ENCODE peak calls at places on chromosomes 3 and 15, in four cellular contexts. T is HepG2, P is K562, U is HCT116. A is an unnamed sample.

GRCh38 chr15:62164500-62165028 is 521 bp downstream of the C2CD4B start:
- DNase-seq in P (no peak), T (no peak), U (no peak), A (no peak)

GRCh38 chr3:100833483-100833882 is 124.2 kb downstream of the TFG start:
- DNase-seq in U (no peak), P (no peak), T (peak), A (no peak)

GRCh38 chr3:169264711-169265110 is 398.8 kb downstream of the MECOM start:
- DNase-seq in U (no peak), P (no peak), T (no peak), A (no peak)

GRCh38 chr3:54171951-54172350 is 49.6 kb downstream of the CACNA2D3 start:
- DNase-seq in P (no peak), U (no peak), T (no peak), A (no peak)

GRCh38 chr3:105022813-105023212 is 343.9 kb upstream of the ALCAM start:
- DNase-seq in U (no peak), T (no peak), P (no peak), A (no peak)

GRCh38 chr3:13762931-13763330 is 116.9 kb downstream of the WNT7A start:
- DNase-seq in P (no peak), U (peak), T (no peak), A (no peak)

GRCh38 chr3:154758109-154758868 is 321.8 kb upstream of the MME start:
- DNase-seq in T (no peak), U (no peak), P (no peak), A (no peak)

GRCh38 chr15:50077655-50078054 is 41.4 kb downstream of the ATP8B4 start:
- DNase-seq in P (no peak), T (no peak), U (no peak), A (no peak)

GRCh38 chr15:63473999-63474809 is 30.2 kb upstream of the USP3 start:
- DNase-seq in P (no peak), T (peak), U (no peak), A (no peak)

GRCh38 chr3:131077904-131078303 is 51.2 kb downstream of the NEK11 start:
- DNase-seq in U (no peak), P (no peak), T (no peak), A (no peak)

GRCh38 chr3:187368765-187369450 is 723 bp downstream of the RTP4 start:
- DNase-seq in T (no peak), U (no peak), P (no peak), A (no peak)

GRCh38 chr3:72230774-72231379 is 445.9 kb upstream of the PROK2 start:
- DNase-seq in P (no peak), U (no peak), T (no peak), A (no peak)

GRCh38 chr3:148023994-148024393 is 614.8 kb downstream of the ZIC1 start:
- DNase-seq in T (no peak), P (no peak), U (no peak), A (no peak)

GRCh38 chr15:101288905-101289513 is 6.0 kb downstream of the SNRPA1 start:
- DNase-seq in T (peak), P (peak), U (peak), A (no peak)

GRCh38 chr3:69389520-69390248 is 3.8 kb upstream of the FRMD4B start:
- DNase-seq in P (no peak), T (no peak), U (no peak), A (no peak)

GRCh38 chr15:75201609-75202250 is at the start of gene C15orf39:
- DNase-seq in U (peak), T (peak), P (peak), A (no peak)

GRCh38 chr15:85925649-85926237 is 131.0 kb upstream of the KLHL25 start:
- DNase-seq in P (no peak), U (no peak), T (no peak), A (no peak)

GRCh38 chr3:11392689-11393114 is 120.5 kb downstream of the ATG7 start:
- DNase-seq in P (no peak), T (no peak), U (no peak), A (no peak)

GRCh38 chr3:43505351-43505750 is 116.5 kb downstream of the ANO10 start:
- DNase-seq in P (no peak), U (no peak), T (no peak), A (no peak)

GRCh38 chr3:134651347-134652041 is 672 bp upstream of the KY start:
- DNase-seq in P (no peak), U (no peak), T (no peak), A (no peak)

GRCh38 chr3:39146083-39146501 is 7.3 kb downstream of the CSRNP1 start:
- DNase-seq in P (no peak), U (no peak), T (no peak), A (no peak)

GRCh38 chr3:174884776-174885568 is 25.8 kb downstream of the NAALADL2 start:
- DNase-seq in T (no peak), P (no peak), U (no peak), A (no peak)

GRCh38 chr3:25293736-25294135 is 134.3 kb upstream of the RARB start:
- DNase-seq in P (no peak), T (no peak), U (no peak), A (no peak)

GRCh38 chr3:12663936-12664908 is at the start of gene RAF1:
- DNase-seq in T (peak), U (peak), P (peak), A (peak)

GRCh38 chr15:38354321-38354929 is 99.5 kb upstream of the FAM98B start:
- DNase-seq in T (peak), U (peak), P (peak), A (peak)

GRCh38 chr15:72790302-72790955 is 6.9 kb upstream of the ADPGK start:
- DNase-seq in P (no peak), T (no peak), U (no peak), A (no peak)

GRCh38 chr3:38608961-38609360 is 40.5 kb downstream of the SCN5A start:
- DNase-seq in P (no peak), U (no peak), T (no peak), A (no peak)

GRCh38 chr3:34534013-34534412 is 735.6 kb downstream of the PDCD6IP start:
- DNase-seq in U (no peak), P (no peak), T (no peak), A (no peak)

GRCh38 chr15:90660195-90660995 is 56.8 kb upstream of the BLM start:
- DNase-seq in P (peak), U (no peak), T (no peak), A (no peak)

GRCh38 chr15:58643996-58644395 is 105.5 kb downstream of the ADAM10 start:
- DNase-seq in P (no peak), T (no peak), U (no peak), A (no peak)

DNA sequence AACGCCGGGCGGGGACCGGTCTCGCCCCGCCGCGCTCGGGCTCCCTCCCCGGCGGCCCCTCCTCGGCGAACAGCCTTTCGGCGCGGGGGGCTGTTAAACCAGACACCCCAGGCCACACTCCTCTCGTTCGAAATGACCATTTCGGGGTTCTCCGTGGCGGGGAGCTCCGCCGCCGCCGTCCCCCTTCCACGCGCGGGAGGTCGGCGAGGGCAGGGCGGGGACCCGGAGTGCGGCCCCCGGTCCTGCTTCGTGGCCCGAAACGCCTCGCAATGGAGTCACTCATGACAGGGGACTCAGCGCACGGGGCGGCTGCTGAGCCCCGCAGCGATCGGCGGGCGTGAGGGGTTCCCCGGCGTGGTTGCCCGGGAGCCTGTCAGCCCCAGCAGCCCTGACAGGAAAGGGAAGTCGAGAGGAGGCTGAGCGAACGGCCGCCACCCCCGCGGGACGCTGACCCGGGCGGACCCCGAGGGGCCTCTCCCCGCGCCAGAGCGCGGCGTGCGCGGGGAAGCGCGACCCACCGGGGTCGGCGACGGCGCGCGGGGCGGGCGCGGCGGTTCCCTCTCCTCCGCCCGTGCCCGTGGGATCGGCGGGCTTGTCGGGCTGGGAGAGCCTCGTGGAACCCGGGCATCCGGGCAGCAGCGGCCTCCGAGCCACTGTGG is 497 bp upstream of the PIGZ start:
- DNase-seq in P (peak), U (no peak), T (no peak), A (no peak)
- TF ChIP-seq SIN3A in P (no peak), U (no peak), T (no peak), A (no peak)

DNA sequence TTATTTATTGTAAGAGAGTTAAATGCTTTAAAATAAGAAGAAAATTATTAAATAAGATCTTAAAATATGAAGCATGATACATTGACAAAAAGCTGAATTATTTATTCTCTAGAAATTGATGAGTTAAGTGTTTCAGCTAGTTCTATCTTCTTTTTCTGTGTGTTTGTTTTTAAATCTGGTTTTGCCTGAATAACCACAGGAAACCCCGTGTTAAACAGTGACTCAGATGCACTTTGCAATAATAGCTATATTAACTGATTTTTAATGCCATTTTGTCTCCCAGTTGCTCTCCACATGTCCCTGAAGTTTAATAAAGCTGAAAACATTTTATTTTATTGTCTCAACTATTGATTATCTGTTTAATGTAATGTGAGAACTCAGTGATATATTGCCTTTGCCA is 42.7 kb upstream of the ROBO1 start:
- DNase-seq in T (no peak), P (no peak), U (no peak), A (no peak)
- TF ChIP-seq TCF7L2 in T (no peak), P (no peak), U (no peak), A (no peak)

GRCh38 chr3:177141471-177141870 is 55.8 kb downstream of the TBL1XR1 start:
- DNase-seq in P (no peak), T (no peak), U (no peak), A (no peak)

GRCh38 chr3:177136715-177137114 is 60.6 kb downstream of the TBL1XR1 start:
- DNase-seq in T (no peak), U (no peak), P (no peak), A (no peak)

GRCh38 chr3:177135841-177136492 is 61.3 kb downstream of the TBL1XR1 start:
- DNase-seq in U (no peak), T (peak), P (no peak), A (no peak)

GRCh38 chr3:177134811-177135210 is 62.5 kb downstream of the TBL1XR1 start:
- DNase-seq in T (no peak), U (no peak), P (no peak), A (no peak)

DNA sequence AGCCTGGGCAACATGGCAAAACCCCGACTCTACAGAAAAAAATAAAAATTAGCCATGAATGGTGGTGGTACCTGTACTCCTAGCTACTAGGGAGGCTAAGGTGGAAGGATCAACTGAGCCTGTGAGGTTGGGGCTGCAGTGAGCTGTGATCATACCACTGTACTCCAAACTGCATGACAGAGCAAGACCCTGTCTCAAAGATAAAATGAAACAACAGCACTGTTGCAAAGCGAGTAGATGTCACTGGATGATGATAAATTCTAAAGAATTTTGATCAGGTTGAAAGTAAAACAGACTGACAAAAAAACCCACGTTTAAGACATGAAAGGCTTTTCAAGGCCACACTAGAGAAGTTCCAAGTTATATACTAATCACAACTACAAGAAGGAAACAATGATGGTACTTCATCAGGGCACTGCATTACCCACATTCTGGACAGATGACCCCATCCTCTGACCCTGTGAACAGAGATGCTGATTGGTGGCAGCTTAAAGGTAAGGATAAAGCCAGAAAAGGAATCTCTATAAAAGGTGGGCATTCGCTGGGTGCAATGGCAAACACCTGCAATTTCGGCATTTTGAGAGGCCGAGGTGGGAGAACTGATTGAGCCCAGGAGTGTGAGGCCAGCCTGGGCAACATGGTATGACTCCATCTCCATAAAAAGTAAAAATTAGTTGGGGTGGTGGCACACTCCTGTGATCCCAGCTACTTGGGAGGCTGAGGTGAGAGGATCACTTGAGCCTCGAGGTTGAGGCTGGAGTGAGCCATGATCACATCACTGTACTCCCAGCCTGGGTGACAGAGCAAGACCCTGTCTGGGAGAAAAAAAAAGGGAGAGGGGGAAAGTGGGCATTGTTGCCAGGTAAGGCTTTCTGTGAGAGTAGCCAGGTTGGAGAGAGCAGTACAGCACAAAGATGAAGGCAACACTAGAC is 59.2 kb downstream of the TBL1XR1 start:
- DNase-seq in P (no peak), U (no peak), T (no peak), A (no peak)
- TF ChIP-seq SIN3A in P (no peak), U (no peak), T (no peak), A (no peak)

GRCh38 chr3:181629029-181629428 is 82.7 kb upstream of the SOX2 start:
- DNase-seq in U (no peak), T (no peak), P (no peak), A (no peak)
- TF ChIP-seq TCF7L2 in U (no peak), T (no peak), P (no peak), A (no peak)

DNA sequence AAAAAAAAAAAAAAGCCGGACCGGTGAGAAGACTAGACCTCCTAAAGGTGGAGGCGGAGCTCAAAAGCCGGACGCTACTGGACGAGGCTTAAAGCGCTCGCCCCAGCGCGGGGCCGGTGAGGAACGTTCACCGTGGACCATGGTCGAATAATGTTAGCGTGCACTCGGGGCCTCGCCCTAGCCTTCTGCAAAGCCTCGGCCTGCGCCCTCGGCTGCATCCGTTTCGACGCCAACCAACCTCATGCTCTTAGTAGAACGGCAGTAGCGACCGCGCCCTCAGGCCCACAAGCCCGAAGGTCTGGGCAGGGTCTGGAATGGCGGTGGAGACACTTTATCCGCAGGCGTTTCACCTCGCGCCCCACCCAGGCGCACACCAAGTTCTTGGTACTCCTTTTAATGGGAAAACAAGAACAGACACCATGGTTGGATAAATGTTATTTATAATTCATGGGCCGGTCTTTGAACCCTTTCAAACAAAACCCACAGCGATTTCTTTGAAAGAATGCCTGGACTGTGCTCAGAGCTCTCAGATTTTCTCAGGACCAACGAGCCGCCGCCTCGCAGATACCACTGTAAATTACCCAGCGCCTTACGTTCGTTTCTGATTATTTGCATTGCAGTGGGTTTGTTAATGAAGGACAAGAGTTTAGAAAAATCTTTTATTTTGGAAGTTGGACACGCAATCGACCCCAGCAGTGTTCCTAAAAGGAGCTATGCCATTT is 1.3 kb upstream of the ISL2 start:
- DNase-seq in T (no peak), P (no peak), U (no peak), A (no peak)
- TF ChIP-seq SIN3A in T (no peak), P (no peak), U (no peak), A (no peak)

GRCh38 chr15:67042490-67043181 is 22.8 kb upstream of the SMAD3 start:
- DNase-seq in U (no peak), T (no peak), P (no peak), A (no peak)

GRCh38 chr15:67040277-67040676 is 25.1 kb upstream of the SMAD3 start:
- DNase-seq in T (no peak), P (no peak), U (no peak), A (no peak)

GRCh38 chr15:67047149-67047661 is 18.2 kb upstream of the SMAD3 start:
- DNase-seq in T (no peak), P (no peak), U (no peak), A (no peak)

GRCh38 chr15:67048281-67049279 is 16.8 kb upstream of the SMAD3 start:
- DNase-seq in T (peak), U (no peak), P (no peak), A (no peak)

DNA sequence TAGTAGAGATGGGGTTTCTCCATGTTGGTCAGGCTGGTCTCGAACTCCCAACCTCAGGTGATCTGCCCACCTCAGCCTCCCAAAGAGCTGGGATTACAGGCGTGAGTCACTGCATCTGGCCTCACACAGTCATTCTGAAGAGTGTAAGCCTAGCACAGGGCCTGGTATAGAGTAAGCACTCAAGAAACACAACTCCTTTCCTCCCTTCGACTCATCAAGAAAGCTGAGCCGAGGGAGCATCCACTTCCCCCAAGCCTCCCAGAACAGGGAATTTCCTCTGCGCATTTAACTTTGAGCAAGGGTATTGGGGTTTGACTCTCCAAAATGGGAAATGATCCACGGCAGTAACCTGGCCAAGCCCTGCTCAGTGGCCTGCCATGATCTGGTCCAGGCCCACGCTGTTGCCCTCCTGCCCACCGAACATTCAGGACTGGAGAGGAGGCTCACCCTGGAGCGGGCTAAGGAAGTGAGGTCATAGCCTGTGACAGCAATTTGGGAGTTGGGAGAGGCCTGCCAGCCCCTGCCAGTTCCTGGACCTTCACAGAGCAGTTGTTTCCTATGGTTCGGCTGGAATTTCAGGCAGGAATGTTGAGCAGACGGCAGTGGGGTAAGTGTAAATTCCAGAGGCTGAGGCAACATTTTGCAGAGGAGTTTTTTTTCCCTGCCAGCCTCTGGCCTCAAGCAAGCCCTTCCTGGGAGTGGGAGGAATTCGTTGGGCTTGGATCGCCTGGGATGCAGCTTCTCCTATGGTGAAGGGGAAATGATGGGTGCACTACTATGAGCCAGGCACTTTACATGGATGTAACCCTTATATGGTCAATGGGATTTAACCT is 21.2 kb upstream of the SMAD3 start:
- DNase-seq in U (no peak), T (peak), P (no peak), A (no peak)
- TF ChIP-seq TCF7L2 in U (no peak), T (no peak), P (no peak), A (no peak)

A was measured in Panc1.